ENCODE peak calls at places on chromosome 4, in ten cellular contexts. V, B, K, F, C, S, N, T, O and L are unnamed samples.

GRCh38 chr4:187017156-187017555 is 293.5 kb upstream of the FAT1 start:
- DNase-seq in V (no peak), B (no peak), K (no peak), F (no peak), C (no peak), S (no peak), N (peak; percentile 45), T (no peak), O (peak; percentile 21), L (no peak)

GRCh38 chr4:11623726-11624037 is 195.0 kb upstream of the HS3ST1 start:
- DNase-seq in V (no peak), B (peak; percentile 71), K (peak; percentile 25), F (no peak), C (no peak), S (no peak), N (peak; percentile 72), T (no peak), O (peak; percentile 54), L (no peak)

GRCh38 chr4:159248383-159249178 is 145.7 kb downstream of the RAPGEF2 start:
- DNase-seq in V (no peak), B (no peak), K (no peak), F (no peak), C (no peak), S (no peak), N (no peak), T (no peak), O (no peak), L (no peak)

GRCh38 chr4:174521800-174522182 is 497 bp downstream of the HPGD start:
- DNase-seq in V (peak; percentile 68), B (peak; percentile 52), K (no peak), F (no peak), C (no peak), S (peak; percentile 52), N (peak; percentile 42), T (no peak), O (peak; percentile 39), L (no peak)

GRCh38 chr4:16867827-16868226 is 30.6 kb downstream of the LDB2 start:
- DNase-seq in V (no peak), B (no peak), K (no peak), F (no peak), C (no peak), S (no peak), N (no peak), T (no peak), O (no peak), L (no peak)

GRCh38 chr4:11614426-11614825 is 185.7 kb upstream of the HS3ST1 start:
- DNase-seq in V (no peak), B (no peak), K (no peak), F (no peak), C (no peak), S (no peak), N (no peak), T (no peak), O (no peak), L (no peak)

GRCh38 chr4:81164623-81165416 is 50.2 kb downstream of the PRKG2 start:
- DNase-seq in V (no peak), B (peak; percentile 43), K (no peak), F (no peak), C (no peak), S (no peak), N (no peak), T (no peak), O (no peak), L (no peak)

GRCh38 chr4:139619644-139620043 is 46.0 kb upstream of the MGST2 start:
- DNase-seq in V (no peak), B (no peak), K (no peak), F (no peak), C (no peak), S (no peak), N (peak; percentile 79), T (no peak), O (peak; percentile 46), L (no peak)

GRCh38 chr4:53805291-53805690 is 214.0 kb upstream of the LNX1 start:
- DNase-seq in V (no peak), B (no peak), K (no peak), F (no peak), C (no peak), S (no peak), N (no peak), T (no peak), O (no peak), L (no peak)

GRCh38 chr4:17322514-17322913 is 189.4 kb downstream of the QDPR start:
- DNase-seq in V (no peak), B (no peak), K (no peak), F (no peak), C (no peak), S (no peak), N (no peak), T (no peak), O (no peak), L (no peak)

GRCh38 chr4:99945718-99946345 is 586 bp downstream of the DNAJB14 start:
- DNase-seq in V (no peak), B (no peak), K (no peak), F (no peak), C (no peak), S (no peak), N (peak; percentile 55), T (no peak), O (no peak), L (no peak)

GRCh38 chr4:96162631-96163030 is 322.7 kb downstream of the PDHA2 start:
- DNase-seq in V (no peak), B (no peak), K (no peak), F (no peak), C (no peak), S (no peak), N (peak; percentile 11), T (no peak), O (no peak), L (no peak)

DNA sequence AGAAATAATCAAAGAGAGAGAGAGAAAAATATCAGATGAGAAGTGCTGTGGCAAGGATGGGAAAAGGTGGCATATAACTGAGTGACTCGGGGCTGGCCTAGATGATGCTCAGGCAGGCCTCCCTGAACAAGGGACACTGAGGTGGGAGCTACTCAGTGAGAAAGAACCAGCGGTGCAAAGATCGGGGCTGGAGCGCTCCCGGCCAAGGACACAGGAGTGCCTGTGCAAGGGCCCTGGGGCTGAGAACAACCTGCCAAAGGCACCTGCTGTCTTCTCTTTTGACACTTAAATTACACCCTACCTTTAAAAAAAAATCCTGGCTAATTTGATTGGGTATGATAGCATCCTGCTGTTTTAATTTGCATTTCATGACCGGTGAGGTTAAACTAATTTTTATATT is 77.7 kb upstream of the C4orf50 start:
- DNase-seq in V (no peak), B (no peak), K (no peak), F (peak; percentile 28), C (no peak), S (no peak), N (no peak), T (no peak), O (no peak), L (no peak)
- TF ChIP-seq CTCF in V (no peak), B (no peak), K (no peak), F (no peak), C (no peak), S (no peak), N (no peak), T (no peak), O (no peak), L (no peak)

GRCh38 chr4:1297456-1298325 is 8.0 kb downstream of the MAEA start:
- DNase-seq in V (peak; percentile 42), B (no peak), K (no peak), F (no peak), C (no peak), S (peak; percentile 42), N (peak; percentile 65), T (no peak), O (peak; percentile 37), L (peak; percentile 19)
- H3K27ac ChIP-seq in V (no peak overlapping the region), B (no peak overlapping the region), K (peak overlapping the region; percentile 40), F (no peak overlapping the region), C (no peak overlapping the region), S (no peak overlapping the region), N (peak overlapping the region; percentile 63), T (no peak overlapping the region), O (no peak overlapping the region), L (no peak overlapping the region)

GRCh38 chr4:124414641-124415040 is 297.9 kb downstream of the ANKRD50 start:
- DNase-seq in V (no peak), B (no peak), K (no peak), F (no peak), C (no peak), S (no peak), N (no peak), T (no peak), O (no peak), L (no peak)
- H3K4me3 ChIP-seq in V (no peak overlapping the region), B (no peak overlapping the region), K (no peak overlapping the region), F (no peak overlapping the region), C (no peak overlapping the region), S (no peak overlapping the region), N (no peak overlapping the region), T (no peak overlapping the region), O (no peak overlapping the region), L (no peak overlapping the region)

GRCh38 chr4:89754531-89754930 is 82.4 kb downstream of the SNCA start:
- DNase-seq in V (no peak), B (no peak), K (no peak), F (no peak), C (no peak), S (no peak), N (no peak), T (no peak), O (no peak), L (no peak)

GRCh38 chr4:89753601-89754066 is 83.3 kb downstream of the SNCA start:
- DNase-seq in V (no peak), B (no peak), K (no peak), F (no peak), C (no peak), S (no peak), N (no peak), T (no peak), O (no peak), L (no peak)

GRCh38 chr4:89757154-89757723 is 79.7 kb downstream of the SNCA start:
- DNase-seq in V (no peak), B (no peak), K (no peak), F (no peak), C (no peak), S (no peak), N (no peak), T (no peak), O (no peak), L (no peak)

GRCh38 chr4:89752932-89753598 is 83.9 kb downstream of the SNCA start:
- DNase-seq in V (no peak), B (no peak), K (no peak), F (no peak), C (peak; percentile 47), S (no peak), N (no peak), T (peak; percentile 69), O (no peak), L (no peak)

GRCh38 chr4:89755210-89755609 is 81.8 kb downstream of the SNCA start:
- DNase-seq in V (no peak), B (no peak), K (no peak), F (no peak), C (no peak), S (no peak), N (peak; percentile 42), T (no peak), O (no peak), L (no peak)
- TF ChIP-seq CTCF in V (no peak), B (no peak), K (no peak), F (no peak), C (no peak), S (no peak), N (peak; percentile 46), T (no peak), O (peak; percentile 11), L (no peak)